ENCODE peak calls at places on chromosome 7, in nine cellular contexts. T is AG10803, I is GM06990, O is tibial artery, A is ELR, U is brain microvascular endothelial cell, G is left cardiac atrium, X is non-pigmented ciliary epithelial cell, C is T-cell. K is an unnamed sample.

GRCh38 chr7:54394877-54395276 is 147.3 kb upstream of the VSTM2A start:
- DNase-seq in T (no peak), I (no peak), O (no peak), A (no peak), U (no peak), G (no peak), X (no peak), C (no peak), K (no peak)

GRCh38 chr7:73701357-73701995 is 18.0 kb downstream of the STX1A start:
- DNase-seq in T (peak; percentile 82), I (no peak), O (no peak), A (peak; percentile 78), U (peak; percentile 70), G (no peak), X (no peak), C (peak; percentile 33), K (no peak)

GRCh38 chr7:38020134-38020533 is 99.7 kb downstream of the EPDR1 start:
- DNase-seq in T (no peak), I (no peak), O (no peak), A (no peak), U (peak; percentile 19), G (peak; percentile 24), X (no peak), C (no peak), K (no peak)

GRCh38 chr7:126589068-126589684 is 663.6 kb downstream of the GRM8 start:
- DNase-seq in T (no peak), I (no peak), O (no peak), A (no peak), U (no peak), G (no peak), X (no peak), C (no peak), K (no peak)

GRCh38 chr7:30887464-30887872 is 24.2 kb upstream of the AQP1 start:
- DNase-seq in T (no peak), I (no peak), O (no peak), A (no peak), U (no peak), G (no peak), X (no peak), C (no peak), K (no peak)

GRCh38 chr7:99010281-99010680 is 131.9 kb downstream of the TRRAP start:
- DNase-seq in T (peak; percentile 15), I (no peak), O (peak; percentile 21), A (no peak), U (no peak), G (no peak), X (no peak), C (no peak), K (no peak)

GRCh38 chr7:91852263-91852741 is 28.2 kb downstream of the MTERF1 start:
- DNase-seq in T (peak; percentile 6), I (no peak), O (no peak), A (peak; percentile 55), U (peak; percentile 49), G (no peak), X (peak; percentile 11), C (no peak), K (peak; percentile 38)

GRCh38 chr7:106853250-106853908 is 11.7 kb upstream of the PIK3CG start:
- DNase-seq in T (no peak), I (no peak), O (no peak), A (no peak), U (no peak), G (no peak), X (no peak), C (no peak), K (no peak)

GRCh38 chr7:84790873-84791272 is 396.0 kb downstream of the SEMA3D start:
- DNase-seq in T (peak; percentile 83), I (no peak), O (no peak), A (no peak), U (no peak), G (no peak), X (no peak), C (no peak), K (no peak)

GRCh38 chr7:134593530-134594392 is 44.9 kb downstream of the AKR1B15 start:
- DNase-seq in T (peak; percentile 92), I (no peak), O (peak; percentile 89), A (peak; percentile 50), U (peak; percentile 72), G (peak; percentile 82), X (peak; percentile 56), C (no peak), K (no peak)

GRCh38 chr7:100585511-100586265 is at the start of gene LRCH4:
- DNase-seq in T (no peak), I (no peak), O (peak; percentile 79), A (peak; percentile 45), U (peak; percentile 7), G (no peak), X (no peak), C (peak; percentile 60), K (peak; percentile 65)

GRCh38 chr7:68697821-68698280 is 900.4 kb upstream of the AUTS2 start:
- DNase-seq in T (peak; percentile 92), I (no peak), O (no peak), A (no peak), U (no peak), G (no peak), X (no peak), C (no peak), K (no peak)

GRCh38 chr7:135316648-135317313 is 83.1 kb downstream of the STRA8 start:
- DNase-seq in T (no peak), I (no peak), O (no peak), A (no peak), U (no peak), G (peak; percentile 71), X (no peak), C (no peak), K (no peak)

GRCh38 chr7:26686448-26686981 is 177.9 kb downstream of the SKAP2 start:
- DNase-seq in T (peak; percentile 54), I (no peak), O (no peak), A (peak; percentile 68), U (no peak), G (no peak), X (no peak), C (no peak), K (peak; percentile 42)

GRCh38 chr7:73985737-73986141 is 42.2 kb upstream of the ELN start:
- DNase-seq in T (no peak), I (no peak), O (no peak), A (no peak), U (no peak), G (peak; percentile 41), X (no peak), C (no peak), K (no peak)

GRCh38 chr7:28176174-28176573 is 4.4 kb downstream of the JAZF1 start:
- DNase-seq in T (no peak), I (no peak), O (no peak), A (peak; percentile 67), U (no peak), G (no peak), X (no peak), C (no peak), K (no peak)

GRCh38 chr7:94639384-94639783 is 16.5 kb downstream of the SGCE start:
- DNase-seq in T (no peak), I (no peak), O (no peak), A (no peak), U (no peak), G (no peak), X (no peak), C (no peak), K (no peak)

GRCh38 chr7:92830047-92830446 is 6.3 kb downstream of the CDK6 start:
- DNase-seq in T (no peak), I (no peak), O (no peak), A (no peak), U (no peak), G (no peak), X (no peak), C (no peak), K (no peak)

GRCh38 chr7:966291-967069 is 8.9 kb downstream of the COX19 start:
- DNase-seq in T (no peak), I (no peak), O (no peak), A (no peak), U (no peak), G (no peak), X (no peak), C (no peak), K (no peak)

GRCh38 chr7:101436857-101437576 is 74.3 kb downstream of the COL26A1 start:
- DNase-seq in T (no peak), I (no peak), O (no peak), A (no peak), U (no peak), G (no peak), X (no peak), C (no peak), K (no peak)

GRCh38 chr7:42661312-42661711 is 250.6 kb downstream of the C7orf25 start:
- DNase-seq in T (peak; percentile 82), I (no peak), O (no peak), A (peak; percentile 87), U (peak; percentile 51), G (no peak), X (peak; percentile 18), C (no peak), K (no peak)

GRCh38 chr7:129886184-129886817 is 66.5 kb downstream of the UBE2H start:
- DNase-seq in T (no peak), I (no peak), O (no peak), A (no peak), U (no peak), G (no peak), X (no peak), C (no peak), K (no peak)

GRCh38 chr7:1459930-1460756 is 873 bp upstream of the MICALL2 start:
- DNase-seq in T (peak; percentile 21), I (no peak), O (peak; percentile 77), A (peak; percentile 32), U (no peak), G (peak; percentile 51), X (no peak), C (no peak), K (peak; percentile 24)

GRCh38 chr7:28346972-28347371 is 65.3 kb upstream of the CREB5 start:
- DNase-seq in T (peak; percentile 61), I (no peak), O (no peak), A (no peak), U (no peak), G (no peak), X (no peak), C (no peak), K (no peak)

GRCh38 chr7:85341121-85341520 is 154.3 kb upstream of the SEMA3D start:
- DNase-seq in T (no peak), I (no peak), O (no peak), A (no peak), U (no peak), G (no peak), X (no peak), C (no peak), K (no peak)

GRCh38 chr7:153381275-153382119 is 621.9 kb downstream of the ACTR3B start:
- DNase-seq in T (no peak), I (no peak), O (no peak), A (no peak), U (no peak), G (peak; percentile 28), X (no peak), C (no peak), K (peak; percentile 45)

GRCh38 chr7:99953649-99954048 is 22.2 kb downstream of the AZGP1 start:
- DNase-seq in T (peak; percentile 88), I (no peak), O (no peak), A (no peak), U (no peak), G (peak; percentile 48), X (no peak), C (no peak), K (no peak)

K was measured in GM12865.